ENCODE peak calls at places on chromosomes 2 and 18, in five cellular contexts. N, D, J, R and L are unnamed samples.
A peak's percentile ranks its signal among the peaks of the same experiment; 100 is the strongest.

GRCh38 chr18:59898609-59899297 is 1.0 kb upstream of the PMAIP1 start:
- DNase-seq in N (no peak), D (no peak), J (no peak), R (no peak), L (no peak)

GRCh38 chr2:102473020-102473419 is at the start of gene SLC9A4:
- DNase-seq in N (no peak), D (peak; percentile 36), J (no peak), R (no peak), L (peak; percentile 74)

GRCh38 chr2:197677483-197677882 is 2.1 kb upstream of the RFTN2 start:
- DNase-seq in N (no peak), D (peak; percentile 53), J (no peak), R (no peak), L (no peak)

GRCh38 chr2:202460119-202460518 is 84.0 kb downstream of the BMPR2 start:
- DNase-seq in N (no peak), D (no peak), J (no peak), R (no peak), L (no peak)

GRCh38 chr18:13680612-13681011 is 45.7 kb downstream of the FAM210A start:
- DNase-seq in N (no peak), D (no peak), J (no peak), R (no peak), L (no peak)

GRCh38 chr2:40737180-40737579 is 285.3 kb upstream of the SLC8A1 start:
- DNase-seq in N (no peak), D (no peak), J (no peak), R (no peak), L (no peak)

GRCh38 chr2:27059141-27059820 is 7.8 kb downstream of the AGBL5 start:
- DNase-seq in N (no peak), D (no peak), J (no peak), R (no peak), L (peak; percentile 49)

GRCh38 chr2:33221046-33221784 is 255.2 kb upstream of the RASGRP3 start:
- DNase-seq in N (no peak), D (no peak), J (no peak), R (no peak), L (no peak)

GRCh38 chr2:207813221-207813916 is 43.7 kb upstream of the FZD5 start:
- DNase-seq in N (no peak), D (no peak), J (no peak), R (no peak), L (no peak)

GRCh38 chr18:48321586-48321985 is 87.6 kb downstream of the ZBTB7C start:
- DNase-seq in N (no peak), D (no peak), J (peak; percentile 45), R (no peak), L (no peak)

GRCh38 chr2:109438773-109439191 is 175.0 kb downstream of the SEPTIN10 start:
- DNase-seq in N (peak; percentile 41), D (peak; percentile 86), J (no peak), R (no peak), L (no peak)

GRCh38 chr2:98771771-98772521 is 41.0 kb upstream of the MGAT4A start:
- DNase-seq in N (no peak), D (no peak), J (no peak), R (no peak), L (no peak)

GRCh38 chr2:44955593-44956449 is 14.3 kb downstream of the SIX3 start:
- DNase-seq in N (peak; percentile 71), D (peak; percentile 56), J (peak; percentile 93), R (peak; percentile 32), L (peak; percentile 71)

GRCh38 chr2:174608866-174609214 is 11.2 kb upstream of the WIPF1 start:
- DNase-seq in N (no peak), D (no peak), J (no peak), R (no peak), L (no peak)
- H3K4me1 ChIP-seq in N (no peaks in the 10 kb centered on the region), D (peaks cover 5% of the 10 kb centered on the region), J (peaks cover 16% of the 10 kb centered on the region), R (no peaks in the 10 kb centered on the region), L (no peaks in the 10 kb centered on the region)

GRCh38 chr2:46697830-46698323 is 217.7 kb downstream of the MCFD2 start:
- DNase-seq in N (no peak), D (no peak), J (no peak), R (no peak), L (no peak)
- TF ChIP-seq POLR2A in N (no peak), D (no peak), J (no peak), R (no peak), L (no peak)

GRCh38 chr2:240917009-240917683 is 11.0 kb downstream of the CROCC2 start:
- DNase-seq in N (no peak), D (no peak), J (peak; percentile 71), R (peak; percentile 27), L (no peak)
- H3K4me3 ChIP-seq in N (no peak overlapping the region), D (no peak overlapping the region), J (no peak overlapping the region), R (no peak overlapping the region), L (no peak overlapping the region)

DNA sequence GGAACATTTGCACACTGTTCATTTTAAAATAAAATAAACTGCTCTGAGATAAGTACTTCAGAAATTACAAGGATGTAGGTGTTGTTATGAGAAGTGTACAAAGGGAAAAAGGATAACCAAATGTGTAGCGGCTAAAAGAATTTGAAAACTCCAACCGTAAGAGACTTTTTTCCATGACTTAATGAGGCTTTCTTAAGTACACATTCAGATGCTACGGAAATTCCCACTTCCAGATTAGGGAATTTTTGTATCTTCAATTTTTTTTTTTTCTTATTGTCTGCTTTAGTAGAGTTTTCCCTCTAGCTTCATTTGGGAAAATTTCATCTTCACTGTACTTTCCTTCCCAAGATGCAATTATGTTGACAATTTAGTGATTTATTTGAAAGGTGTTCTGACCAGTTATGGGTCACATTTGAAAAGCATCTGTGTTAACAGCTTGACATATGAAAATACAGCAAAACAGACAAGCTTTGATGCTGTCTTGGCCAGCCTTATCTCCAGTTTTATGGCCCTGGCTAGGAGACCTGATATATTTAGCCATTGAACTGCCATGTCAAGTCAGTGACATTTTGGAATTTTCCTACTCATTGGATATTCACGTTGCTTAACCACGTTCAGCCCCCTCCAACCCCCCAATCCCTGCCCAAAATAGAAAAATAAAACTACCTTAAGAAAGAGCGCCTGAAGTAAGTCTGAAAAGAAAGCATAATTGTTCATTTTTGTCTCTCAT is 105.6 kb downstream of the FEZ2 start:
- DNase-seq in N (no peak), D (peak; percentile 83), J (no peak), R (no peak), L (no peak)
- H3K4me1 ChIP-seq in N (no peaks in the 10 kb centered on the region), D (peaks cover 29% of the 10 kb centered on the region), J (peaks cover 7% of the 10 kb centered on the region), R (no peaks in the 10 kb centered on the region), L (no peaks in the 10 kb centered on the region)

DNA sequence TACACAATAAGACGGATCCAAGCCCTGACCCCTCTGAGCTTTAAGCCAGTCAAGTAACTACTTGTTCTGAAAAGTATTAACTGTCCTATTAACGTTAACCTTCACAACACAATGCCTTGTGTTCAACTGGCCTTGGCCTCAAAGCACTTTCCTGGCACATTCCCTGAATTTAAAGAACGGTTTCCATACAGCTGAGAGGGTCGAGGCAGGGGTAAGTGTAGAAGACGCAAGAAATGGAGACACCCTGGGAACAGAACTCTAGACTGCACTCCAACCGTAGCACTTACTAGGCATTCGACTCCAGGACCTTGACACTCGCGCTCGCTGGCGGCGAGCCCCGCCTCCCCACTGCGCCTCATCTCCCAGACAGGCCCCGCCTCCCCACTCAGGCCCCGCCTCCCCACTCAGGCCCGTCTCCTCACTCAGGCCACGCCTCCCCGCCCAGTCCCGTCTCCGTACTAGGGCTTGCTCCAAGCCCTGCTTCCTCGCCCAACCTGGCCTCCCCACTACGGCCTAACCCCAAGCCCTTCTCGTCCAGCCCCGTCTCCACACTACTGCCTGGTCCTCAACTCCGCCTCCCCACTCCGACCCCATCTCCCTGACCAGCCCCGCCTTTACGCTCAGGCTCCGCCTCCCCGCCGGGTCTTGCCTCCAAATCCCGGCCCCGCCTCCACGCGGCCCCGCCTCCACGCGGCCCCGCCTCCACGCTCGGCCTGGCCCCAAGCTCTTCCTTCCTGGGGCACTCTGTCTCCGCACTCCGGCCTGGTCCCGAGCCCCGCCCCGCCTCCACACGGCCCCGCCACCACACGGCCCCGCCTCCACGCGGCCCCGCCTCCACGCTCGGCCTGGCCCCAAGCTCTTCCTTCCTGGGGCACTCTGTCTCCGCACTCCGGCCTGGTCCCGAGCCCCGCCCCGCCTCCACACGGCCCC is 887 bp upstream of the TMEM87B start:
- DNase-seq in N (peak; percentile 98), D (peak; percentile 92), J (peak; percentile 100), R (peak; percentile 99), L (peak; percentile 99)
- TF ChIP-seq POLR2A in N (no peak), D (no peak), J (no peak), R (peak; percentile 37), L (no peak)